ENCODE peak calls at places on chromosome 14, in eight cellular contexts. One of them, this sample, is unnamed.

GRCh38 chr14:25350071-25350470 is 300.1 kb upstream of the STXBP6 start:
- DNase-seq in A673: no peak
- DNase-seq in brain microvascular endothelial cell: no peak
- DNase-seq in HepG2: no peak
- DNase-seq in left ventricle myocardium inferior: no peak
- DNase-seq in fibroblast of lung: no peak
- DNase-seq in endodermal cell: no peak
- DNase-seq in CD8-positive, alpha-beta T cell: no peak
- DNase-seq in this sample: no peak

GRCh38 chr14:98634043-98634820 is 637.8 kb downstream of the BCL11B start:
- DNase-seq in A673: no peak
- DNase-seq in brain microvascular endothelial cell: no peak
- DNase-seq in HepG2: no peak
- DNase-seq in left ventricle myocardium inferior: no peak
- DNase-seq in fibroblast of lung: no peak
- DNase-seq in endodermal cell: no peak
- DNase-seq in CD8-positive, alpha-beta T cell: no peak
- DNase-seq in this sample: no peak

GRCh38 chr14:24483604-24484252 is 24.3 kb downstream of the CMA1 start:
- DNase-seq in A673: no peak
- DNase-seq in brain microvascular endothelial cell: peak
- DNase-seq in HepG2: no peak
- DNase-seq in left ventricle myocardium inferior: no peak
- DNase-seq in fibroblast of lung: peak
- DNase-seq in endodermal cell: no peak
- DNase-seq in CD8-positive, alpha-beta T cell: no peak
- DNase-seq in this sample: no peak

GRCh38 chr14:23864856-23865255 is 88.7 kb upstream of the DHRS4 start:
- DNase-seq in A673: no peak
- DNase-seq in brain microvascular endothelial cell: no peak
- DNase-seq in HepG2: no peak
- DNase-seq in left ventricle myocardium inferior: no peak
- DNase-seq in fibroblast of lung: no peak
- DNase-seq in endodermal cell: no peak
- DNase-seq in CD8-positive, alpha-beta T cell: no peak
- DNase-seq in this sample: no peak

GRCh38 chr14:65334765-65335411 is 77.6 kb upstream of the FUT8 start:
- DNase-seq in A673: no peak
- DNase-seq in brain microvascular endothelial cell: no peak
- DNase-seq in HepG2: no peak
- DNase-seq in left ventricle myocardium inferior: no peak
- DNase-seq in fibroblast of lung: no peak
- DNase-seq in endodermal cell: peak
- DNase-seq in CD8-positive, alpha-beta T cell: no peak
- DNase-seq in this sample: peak

GRCh38 chr14:103803661-103804060 is 43.7 kb downstream of the PPP1R13B start:
- DNase-seq in A673: no peak
- DNase-seq in brain microvascular endothelial cell: peak
- DNase-seq in HepG2: no peak
- DNase-seq in left ventricle myocardium inferior: no peak
- DNase-seq in fibroblast of lung: peak
- DNase-seq in endodermal cell: no peak
- DNase-seq in CD8-positive, alpha-beta T cell: no peak
- DNase-seq in this sample: no peak

GRCh38 chr14:71629250-71629649 is 303.0 kb upstream of the RGS6 start:
- DNase-seq in A673: no peak
- DNase-seq in brain microvascular endothelial cell: no peak
- DNase-seq in HepG2: no peak
- DNase-seq in left ventricle myocardium inferior: no peak
- DNase-seq in fibroblast of lung: no peak
- DNase-seq in endodermal cell: no peak
- DNase-seq in CD8-positive, alpha-beta T cell: no peak
- DNase-seq in this sample: no peak

GRCh38 chr14:104936361-104937155 is 11.9 kb downstream of the PLD4 start:
- DNase-seq in A673: no peak
- DNase-seq in brain microvascular endothelial cell: no peak
- DNase-seq in HepG2: no peak
- DNase-seq in left ventricle myocardium inferior: peak
- DNase-seq in fibroblast of lung: no peak
- DNase-seq in endodermal cell: peak
- DNase-seq in CD8-positive, alpha-beta T cell: no peak
- DNase-seq in this sample: no peak

GRCh38 chr14:66104486-66104885 is 381.7 kb upstream of the CCDC196 start:
- DNase-seq in A673: no peak
- DNase-seq in brain microvascular endothelial cell: no peak
- DNase-seq in HepG2: no peak
- DNase-seq in left ventricle myocardium inferior: no peak
- DNase-seq in fibroblast of lung: no peak
- DNase-seq in endodermal cell: peak
- DNase-seq in CD8-positive, alpha-beta T cell: no peak
- DNase-seq in this sample: no peak

GRCh38 chr14:71733210-71733883 is 198.9 kb upstream of the RGS6 start:
- DNase-seq in A673: no peak
- DNase-seq in brain microvascular endothelial cell: peak
- DNase-seq in HepG2: no peak
- DNase-seq in left ventricle myocardium inferior: no peak
- DNase-seq in fibroblast of lung: peak
- DNase-seq in endodermal cell: no peak
- DNase-seq in CD8-positive, alpha-beta T cell: no peak
- DNase-seq in this sample: no peak

GRCh38 chr14:33834101-33834955 is 116.5 kb downstream of the EGLN3 start:
- DNase-seq in A673: no peak
- DNase-seq in brain microvascular endothelial cell: no peak
- DNase-seq in HepG2: no peak
- DNase-seq in left ventricle myocardium inferior: no peak
- DNase-seq in fibroblast of lung: peak
- DNase-seq in endodermal cell: no peak
- DNase-seq in CD8-positive, alpha-beta T cell: no peak
- DNase-seq in this sample: no peak

GRCh38 chr14:70955543-70956480 is 48.6 kb downstream of the PCNX1 start:
- DNase-seq in A673: peak
- DNase-seq in brain microvascular endothelial cell: peak
- DNase-seq in HepG2: peak
- DNase-seq in left ventricle myocardium inferior: no peak
- DNase-seq in fibroblast of lung: no peak
- DNase-seq in endodermal cell: no peak
- DNase-seq in CD8-positive, alpha-beta T cell: peak
- DNase-seq in this sample: no peak

GRCh38 chr14:101004176-101004575 is 100.7 kb upstream of the RTL1 start:
- DNase-seq in A673: no peak
- DNase-seq in brain microvascular endothelial cell: no peak
- DNase-seq in HepG2: no peak
- DNase-seq in left ventricle myocardium inferior: no peak
- DNase-seq in fibroblast of lung: no peak
- DNase-seq in endodermal cell: no peak
- DNase-seq in CD8-positive, alpha-beta T cell: no peak
- DNase-seq in this sample: no peak

GRCh38 chr14:89465894-89466293 is 48.9 kb upstream of the FOXN3 start:
- DNase-seq in A673: no peak
- DNase-seq in brain microvascular endothelial cell: no peak
- DNase-seq in HepG2: no peak
- DNase-seq in left ventricle myocardium inferior: no peak
- DNase-seq in fibroblast of lung: no peak
- DNase-seq in endodermal cell: no peak
- DNase-seq in CD8-positive, alpha-beta T cell: no peak
- DNase-seq in this sample: no peak

GRCh38 chr14:35044939-35045797 is 904 bp upstream of the FAM177A1 start:
- DNase-seq in A673: no peak
- DNase-seq in brain microvascular endothelial cell: peak
- DNase-seq in HepG2: no peak
- DNase-seq in left ventricle myocardium inferior: no peak
- DNase-seq in fibroblast of lung: peak
- DNase-seq in endodermal cell: no peak
- DNase-seq in CD8-positive, alpha-beta T cell: no peak
- DNase-seq in this sample: no peak

GRCh38 chr14:89371600-89371999 is 45.4 kb downstream of the FOXN3 start:
- DNase-seq in A673: no peak
- DNase-seq in brain microvascular endothelial cell: no peak
- DNase-seq in HepG2: no peak
- DNase-seq in left ventricle myocardium inferior: no peak
- DNase-seq in fibroblast of lung: no peak
- DNase-seq in endodermal cell: no peak
- DNase-seq in CD8-positive, alpha-beta T cell: no peak
- DNase-seq in this sample: no peak

GRCh38 chr14:104792101-104792884 is 3.3 kb downstream of the AKT1 start:
- DNase-seq in A673: no peak
- DNase-seq in brain microvascular endothelial cell: no peak
- DNase-seq in HepG2: no peak
- DNase-seq in left ventricle myocardium inferior: peak
- DNase-seq in fibroblast of lung: no peak
- DNase-seq in endodermal cell: no peak
- DNase-seq in CD8-positive, alpha-beta T cell: no peak
- DNase-seq in this sample: no peak

DNA sequence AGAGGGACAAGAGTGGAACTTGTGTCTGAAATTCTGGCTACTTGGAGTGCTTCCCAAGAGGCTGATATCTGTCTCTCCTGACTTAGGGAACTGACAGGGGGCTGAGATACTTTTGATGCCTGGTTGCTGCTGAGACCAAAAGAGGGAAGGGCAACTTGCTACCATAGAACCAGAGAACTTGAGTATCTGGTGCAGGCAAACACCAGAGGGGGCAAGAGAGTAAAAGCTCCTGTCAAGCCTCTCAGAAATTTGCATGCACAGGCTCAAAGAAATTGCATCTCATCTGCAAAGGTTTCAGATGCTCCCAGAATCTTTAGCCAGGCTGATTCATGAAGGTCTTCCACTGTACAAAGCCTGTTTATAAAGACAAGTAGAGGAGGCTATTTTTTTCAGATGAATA is 391.3 kb upstream of the FOXG1 start:
- DNase-seq in A673: peak
- DNase-seq in brain microvascular endothelial cell: peak
- DNase-seq in HepG2: no peak
- DNase-seq in left ventricle myocardium inferior: no peak
- DNase-seq in fibroblast of lung: peak
- DNase-seq in endodermal cell: peak
- DNase-seq in CD8-positive, alpha-beta T cell: no peak
- DNase-seq in this sample: peak
- TF ChIP-seq CTCF in A673: peak
- TF ChIP-seq CTCF in brain microvascular endothelial cell: peak
- TF ChIP-seq CTCF in HepG2: no peak
- TF ChIP-seq CTCF in left ventricle myocardium inferior: no peak
- TF ChIP-seq CTCF in fibroblast of lung: peak
- TF ChIP-seq CTCF in endodermal cell: peak
- TF ChIP-seq CTCF in CD8-positive, alpha-beta T cell: no peak
- TF ChIP-seq CTCF in this sample: peak

DNA sequence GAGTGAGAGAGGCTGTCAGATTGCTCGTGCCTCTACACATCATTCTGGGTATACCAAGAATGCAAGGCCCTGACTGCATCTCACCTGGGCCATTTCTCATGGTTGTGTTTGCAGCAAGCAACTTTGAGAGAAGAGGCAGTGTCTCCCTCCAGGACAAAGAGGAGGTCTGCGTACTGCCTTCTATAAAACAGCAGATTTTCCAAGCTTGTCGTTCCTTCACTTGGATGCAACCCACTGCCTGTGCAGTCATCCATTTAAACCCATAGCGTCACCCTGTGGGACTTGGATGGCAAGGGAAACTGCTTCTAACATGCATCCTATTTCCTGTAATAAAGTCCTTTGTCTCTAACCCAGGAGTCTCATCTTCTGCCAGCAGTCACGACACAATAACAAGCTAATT is 1.3 kb downstream of the POMT2 start:
- DNase-seq in A673: peak
- DNase-seq in brain microvascular endothelial cell: no peak
- DNase-seq in HepG2: no peak
- DNase-seq in left ventricle myocardium inferior: no peak
- DNase-seq in fibroblast of lung: no peak
- DNase-seq in endodermal cell: no peak
- DNase-seq in CD8-positive, alpha-beta T cell: no peak
- DNase-seq in this sample: no peak
- H3K4me3 ChIP-seq in A673: peak
- H3K4me3 ChIP-seq in brain microvascular endothelial cell: no peak
- H3K4me3 ChIP-seq in HepG2: peak
- H3K4me3 ChIP-seq in left ventricle myocardium inferior: peak
- H3K4me3 ChIP-seq in fibroblast of lung: no peak
- H3K4me3 ChIP-seq in endodermal cell: peak
- H3K4me3 ChIP-seq in CD8-positive, alpha-beta T cell: no peak
- H3K4me3 ChIP-seq in this sample: no peak

DNA sequence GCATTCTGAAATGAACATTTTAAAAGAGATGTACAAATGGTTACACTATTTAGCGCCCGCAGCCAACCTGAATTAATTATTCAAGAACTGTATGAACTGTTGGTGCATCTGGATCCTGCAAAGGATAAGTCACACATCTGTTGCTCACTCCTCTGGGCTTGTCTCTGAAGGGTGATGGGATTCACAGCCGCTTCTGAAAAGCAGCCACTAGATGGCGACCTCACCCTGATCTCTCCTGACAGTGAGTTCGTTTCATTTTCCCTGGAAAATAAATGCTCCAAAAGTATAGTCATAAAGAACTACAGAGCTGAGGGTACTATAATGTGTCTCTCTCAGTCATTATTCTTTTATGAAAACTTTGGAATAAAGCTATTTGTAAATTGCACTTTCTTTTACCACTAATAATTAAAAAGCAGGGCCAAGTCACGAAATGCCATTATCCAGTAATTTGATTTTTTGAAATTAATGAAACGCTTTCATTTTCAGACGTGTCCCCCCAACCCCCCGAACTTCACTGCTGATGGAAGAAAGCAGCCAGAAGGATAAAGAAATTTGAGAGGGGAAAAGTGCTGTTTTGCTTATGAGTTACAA is 789.6 kb downstream of the NRXN3 start:
- DNase-seq in A673: peak
- DNase-seq in brain microvascular endothelial cell: peak
- DNase-seq in HepG2: peak
- DNase-seq in left ventricle myocardium inferior: peak
- DNase-seq in fibroblast of lung: peak
- DNase-seq in endodermal cell: peak
- DNase-seq in CD8-positive, alpha-beta T cell: peak
- DNase-seq in this sample: peak
- TF ChIP-seq CTCF in A673: peak
- TF ChIP-seq CTCF in brain microvascular endothelial cell: peak
- TF ChIP-seq CTCF in HepG2: peak
- TF ChIP-seq CTCF in left ventricle myocardium inferior: peak
- TF ChIP-seq CTCF in fibroblast of lung: peak
- TF ChIP-seq CTCF in endodermal cell: peak
- TF ChIP-seq CTCF in CD8-positive, alpha-beta T cell: peak
- TF ChIP-seq CTCF in this sample: peak

DNA sequence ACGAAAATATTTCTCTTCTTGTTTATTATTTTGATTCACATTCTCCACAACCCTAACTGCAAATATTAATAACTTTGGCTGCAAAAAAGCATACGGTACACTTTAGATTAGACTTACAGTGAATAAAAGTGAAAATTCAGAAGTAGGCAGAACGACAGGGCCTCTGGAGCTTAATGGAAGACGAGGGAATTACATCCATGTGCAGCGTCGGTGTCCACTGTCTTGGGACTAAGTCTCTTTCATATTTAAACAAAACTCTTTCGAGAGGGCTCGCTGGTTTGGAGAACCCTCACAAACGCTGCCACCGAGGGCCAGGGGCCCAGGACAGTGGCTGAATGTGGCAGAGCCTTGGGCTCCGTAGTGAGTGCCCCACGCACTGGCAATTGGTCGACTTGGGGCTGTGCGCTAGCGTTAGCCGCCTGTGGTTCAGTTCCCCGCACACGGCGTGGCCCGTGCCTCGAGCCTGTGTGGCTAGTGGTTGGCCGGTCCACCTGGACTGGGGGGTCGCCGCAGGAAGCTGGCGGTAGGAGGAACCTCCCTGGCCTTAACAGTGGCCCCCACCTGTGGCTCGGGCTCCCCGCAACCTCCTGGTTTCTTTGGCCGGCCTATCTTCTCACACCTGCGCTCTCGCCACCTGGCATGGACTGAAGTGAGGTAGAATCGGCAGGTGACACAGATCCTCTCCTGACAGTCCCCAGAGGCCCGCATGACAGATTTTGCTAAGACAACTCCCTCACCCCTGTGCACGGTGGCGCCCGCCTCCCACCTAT is 739 bp upstream of the PAX9 start:
- DNase-seq in A673: no peak
- DNase-seq in brain microvascular endothelial cell: no peak
- DNase-seq in HepG2: no peak
- DNase-seq in left ventricle myocardium inferior: no peak
- DNase-seq in fibroblast of lung: no peak
- DNase-seq in endodermal cell: no peak
- DNase-seq in CD8-positive, alpha-beta T cell: no peak
- DNase-seq in this sample: no peak
- H3K4me3 ChIP-seq in A673: peak
- H3K4me3 ChIP-seq in brain microvascular endothelial cell: no peak
- H3K4me3 ChIP-seq in HepG2: no peak
- H3K4me3 ChIP-seq in left ventricle myocardium inferior: peak
- H3K4me3 ChIP-seq in fibroblast of lung: no peak
- H3K4me3 ChIP-seq in endodermal cell: peak
- H3K4me3 ChIP-seq in CD8-positive, alpha-beta T cell: no peak
- H3K4me3 ChIP-seq in this sample: peak